ENCODE peak calls at places on chromosome X, in five cellular contexts. Q, N, U, G and D are unnamed samples.

GRCh38 chrX:46713672-46714487 is 45.0 kb downstream of the SLC9A7 start:
- DNase-seq in Q (no peak), N (no peak), U (no peak), G (no peak), D (no peak)

GRCh38 chrX:24846551-24847170 is 152.9 kb downstream of the POLA1 start:
- DNase-seq in Q (no peak), N (no peak), U (no peak), G (no peak), D (no peak)

GRCh38 chrX:121356139-121356849 is 308.9 kb downstream of the GLUD2 start:
- DNase-seq in Q (no peak), N (no peak), U (no peak), G (no peak), D (no peak)

GRCh38 chrX:46444011-46444410 is 101.2 kb downstream of the ZNF674 start:
- DNase-seq in Q (no peak), N (peak; percentile 63), U (peak; percentile 33), G (no peak), D (no peak)

GRCh38 chrX:148495156-148495555 is 5.3 kb upstream of the AFF2 start:
- DNase-seq in Q (no peak), N (no peak), U (no peak), G (no peak), D (no peak)

GRCh38 chrX:136097871-136098805 is 49.2 kb upstream of the FHL1 start:
- DNase-seq in Q (no peak), N (no peak), U (no peak), G (no peak), D (no peak)

GRCh38 chrX:109382332-109382731 is 99.6 kb downstream of the GUCY2F start:
- DNase-seq in Q (no peak), N (no peak), U (no peak), G (no peak), D (no peak)

GRCh38 chrX:146863566-146863965 is 49.0 kb upstream of the CXorf51A start:
- DNase-seq in Q (no peak), N (peak; percentile 2), U (no peak), G (no peak), D (peak; percentile 11)

GRCh38 chrX:120140293-120140981 is 18.0 kb upstream of the RHOXF2 start:
- DNase-seq in Q (no peak), N (no peak), U (no peak), G (no peak), D (no peak)

GRCh38 chrX:121781991-121782390 is 734.6 kb downstream of the GLUD2 start:
- DNase-seq in Q (no peak), N (no peak), U (no peak), G (no peak), D (no peak)

GRCh38 chrX:78321809-78322208 is 5.6 kb downstream of the CYSLTR1 start:
- DNase-seq in Q (no peak), N (no peak), U (no peak), G (peak; percentile 74), D (peak; percentile 84)

DNA sequence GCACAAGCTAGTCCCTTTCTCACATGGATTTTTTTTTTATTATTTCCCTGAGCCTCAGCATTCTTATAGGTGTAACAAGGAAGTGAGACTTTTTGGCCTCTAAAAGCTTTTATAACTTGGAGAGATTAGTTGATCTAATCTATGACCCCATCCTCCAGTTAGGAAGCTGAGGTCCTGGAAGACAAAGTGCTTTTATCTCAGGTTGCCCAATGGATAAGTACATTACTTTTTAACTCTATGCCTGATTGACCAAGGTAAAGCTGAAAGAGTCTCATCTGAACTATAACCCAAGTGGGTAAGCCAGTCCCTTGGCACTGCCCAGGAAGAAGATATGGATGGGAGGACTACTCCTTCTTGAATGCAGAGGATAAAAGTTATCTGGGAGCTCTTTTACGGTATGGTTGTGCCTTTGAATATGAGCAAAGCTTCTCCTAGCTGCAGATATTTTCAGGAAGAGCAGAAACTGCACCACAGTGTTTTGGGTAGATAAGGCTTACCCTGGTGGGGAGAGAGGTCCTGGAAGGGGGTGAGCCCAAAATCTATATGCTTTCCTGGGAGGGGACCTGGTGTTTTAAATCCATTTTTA is 40.2 kb downstream of the VSIG4 start:
- DNase-seq in Q (no peak), N (no peak), U (no peak), G (no peak), D (no peak)
- H3K4me3 ChIP-seq in Q (no peak overlapping the region), N (no peak overlapping the region), U (no peak overlapping the region), G (no peak overlapping the region), D (no peak overlapping the region)

DNA sequence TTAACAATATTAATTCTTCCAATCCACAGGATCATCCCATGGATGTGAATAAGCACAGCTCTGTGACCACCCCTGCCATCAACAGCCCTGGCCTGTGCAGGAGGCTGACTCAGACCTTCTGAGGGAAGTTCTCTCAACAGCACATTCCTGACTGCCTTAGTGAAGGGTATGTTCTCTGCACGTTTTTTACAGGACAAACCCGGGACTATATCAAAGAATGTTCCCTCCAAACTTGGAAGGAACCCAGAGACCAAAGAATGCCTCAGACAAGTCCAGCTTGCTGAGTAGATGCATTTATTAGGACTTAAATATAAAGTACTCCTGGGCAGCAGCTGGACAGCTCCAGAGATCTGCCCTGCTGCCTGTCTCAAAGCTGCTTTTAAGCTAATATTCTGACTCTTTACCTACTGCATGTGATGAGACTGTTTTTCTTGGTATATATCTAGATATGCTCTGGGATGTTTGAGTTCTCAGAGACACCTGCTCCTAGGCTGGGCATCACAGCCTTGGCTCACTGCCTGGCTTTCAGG is 1127.8 kb upstream of the PRKX start:
- DNase-seq in Q (no peak), N (no peak), U (no peak), G (no peak), D (no peak)
- H3K4me3 ChIP-seq in Q (no peak overlapping the region), N (no peak overlapping the region), U (no peak overlapping the region), G (no peak overlapping the region), D (no peak overlapping the region)

GRCh38 chrX:49880668-49881067 is 1.4 kb downstream of the USP27X start:
- DNase-seq in Q (no peak), N (no peak), U (no peak), G (no peak), D (no peak)
- H3K4me3 ChIP-seq in Q (no peak overlapping the region), N (no peak overlapping the region), U (peak overlapping the region; percentile 73), G (no peak overlapping the region), D (no peak overlapping the region)

GRCh38 chrX:28042826-28043564 is 61.7 kb upstream of the DCAF8L1 start:
- DNase-seq in Q (no peak), N (no peak), U (no peak), G (no peak), D (no peak)

GRCh38 chrX:28042260-28042659 is 61.0 kb upstream of the DCAF8L1 start:
- DNase-seq in Q (no peak), N (no peak), U (no peak), G (no peak), D (no peak)

DNA sequence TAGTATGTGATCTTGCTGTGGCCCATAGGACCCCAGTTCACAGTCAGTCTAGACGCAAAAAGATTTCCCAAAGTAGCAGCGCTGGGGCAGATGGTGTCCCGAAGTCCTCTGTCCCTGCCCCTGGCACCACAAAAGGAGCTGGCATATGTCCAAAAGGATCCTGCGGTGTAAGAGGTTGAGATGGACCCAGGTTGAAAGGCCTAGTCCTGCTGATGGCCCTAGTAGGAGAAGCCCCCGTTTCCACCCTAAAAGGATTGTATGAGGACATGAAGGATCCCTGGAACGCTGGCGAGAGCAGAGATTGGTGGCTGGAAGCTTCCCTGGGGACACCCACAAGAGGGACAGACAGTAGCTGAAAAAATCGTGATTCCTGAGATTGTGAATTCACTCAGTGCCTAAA is 58.0 kb upstream of the DCAF8L1 start:
- DNase-seq in Q (no peak), N (no peak), U (no peak), G (no peak), D (no peak)
- H3K4me3 ChIP-seq in Q (no peak overlapping the region), N (no peak overlapping the region), U (no peak overlapping the region), G (no peak overlapping the region), D (no peak overlapping the region)

GRCh38 chrX:134457708-134458107 is 2.3 kb upstream of the HPRT1 start:
- DNase-seq in Q (no peak), N (no peak), U (no peak), G (no peak), D (no peak)
- H3K4me3 ChIP-seq in Q (no peak overlapping the region), N (no peak overlapping the region), U (no peak overlapping the region), G (no peak overlapping the region), D (no peak overlapping the region)

DNA sequence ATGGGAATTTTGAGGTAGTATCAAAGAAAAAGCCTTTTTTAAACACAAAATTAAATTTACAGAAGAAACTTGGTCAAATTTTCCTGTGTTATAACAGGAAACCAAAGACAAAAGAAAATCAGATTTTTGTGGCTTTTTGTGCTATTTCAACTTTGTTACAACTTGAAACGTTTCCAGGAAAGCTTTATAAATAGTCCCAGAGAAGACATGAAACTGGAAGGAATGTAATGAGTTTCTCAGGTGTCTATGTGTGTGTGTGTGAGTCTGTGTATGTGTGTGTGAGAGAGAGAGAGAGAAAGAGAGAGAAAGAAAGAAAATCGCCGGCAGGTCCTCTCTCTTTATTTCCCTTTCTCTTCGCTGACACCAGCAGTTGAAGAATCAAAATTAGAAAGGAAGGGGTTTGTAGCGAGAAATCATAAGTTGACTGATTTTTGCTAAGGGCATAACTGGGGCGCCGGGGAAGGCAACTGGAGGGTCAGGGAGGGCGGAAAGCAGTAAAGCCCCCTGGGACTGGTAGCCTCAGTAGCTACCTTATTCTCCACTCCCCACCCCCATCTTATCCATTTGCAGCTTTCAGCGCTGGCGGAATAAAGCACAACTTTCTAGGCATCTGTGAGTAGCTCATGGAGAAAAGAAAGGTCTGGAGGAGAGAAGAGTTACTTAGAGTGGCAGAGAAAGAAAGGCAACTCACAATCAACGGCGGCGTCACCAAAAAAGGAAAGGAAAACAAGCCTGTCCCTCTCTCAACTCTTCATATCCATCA is 1.4 kb downstream of the TMEM47 start:
- DNase-seq in Q (no peak), N (no peak), U (no peak), G (no peak), D (no peak)
- H3K4me3 ChIP-seq in Q (peak overlapping the region; percentile 56), N (peak overlapping the region; percentile 62), U (no peak overlapping the region), G (no peak overlapping the region), D (no peak overlapping the region)

GRCh38 chrX:2583194-2584162 is 82.7 kb upstream of the DHRSX start:
- DNase-seq in Q (no peak), N (no peak), U (no peak), G (no peak), D (no peak)
- H3K4me3 ChIP-seq in Q (no peak overlapping the region), N (no peak overlapping the region), U (no peak overlapping the region), G (no peak overlapping the region), D (no peak overlapping the region)

DNA sequence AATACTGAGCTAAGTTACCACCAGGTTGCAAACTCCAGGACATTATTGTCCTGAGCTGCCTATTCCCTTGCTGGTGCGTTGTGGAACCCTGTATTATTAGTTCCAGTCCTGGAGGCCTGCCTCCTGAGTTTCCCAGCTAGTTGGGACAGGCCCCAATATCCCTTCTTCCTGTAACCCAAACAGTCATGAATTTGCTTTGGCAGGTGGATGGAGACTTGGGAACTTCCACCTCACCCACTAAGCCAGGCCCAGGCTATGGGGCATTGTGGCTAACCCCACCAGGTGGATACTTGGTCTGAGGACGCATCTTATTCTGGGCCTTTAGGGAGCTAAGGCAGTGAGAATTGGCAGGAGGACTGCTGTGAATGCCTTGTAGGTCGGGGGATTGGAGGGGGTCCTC is 5.0 kb downstream of the RBM3 start:
- DNase-seq in Q (no peak), N (no peak), U (no peak), G (no peak), D (no peak)
- H3K4me3 ChIP-seq in Q (no peak overlapping the region), N (no peak overlapping the region), U (no peak overlapping the region), G (no peak overlapping the region), D (no peak overlapping the region)

DNA sequence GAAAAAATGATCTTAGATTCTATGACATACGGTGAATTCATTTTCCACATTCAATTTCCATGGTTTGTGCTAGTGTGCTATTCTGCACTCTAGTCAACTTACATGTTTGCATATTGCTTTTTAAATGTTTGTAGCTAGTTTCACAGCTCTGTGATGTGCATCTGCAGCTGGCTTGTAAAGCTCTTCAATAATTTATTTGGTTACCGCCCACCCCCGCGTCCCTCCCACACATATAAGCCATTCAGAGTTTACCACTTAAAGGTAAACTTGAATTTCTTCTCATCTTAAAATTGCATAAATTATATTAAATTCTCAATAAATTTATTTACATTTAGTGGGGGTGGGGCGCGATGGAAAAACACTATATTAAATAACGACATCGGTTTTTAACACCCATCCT is 291 bp upstream of the NBDY start:
- DNase-seq in Q (no peak), N (no peak), U (no peak), G (peak; percentile 39), D (peak; percentile 31)
- H3K4me3 ChIP-seq in Q (peak overlapping the region; percentile 63), N (peak overlapping the region; percentile 67), U (peak overlapping the region; percentile 65), G (no peak overlapping the region), D (peak overlapping the region; percentile 77)